ENCODE peak calls at places on chromosomes 1 and 21, in six cellular contexts. X is A549, Q is SK-N-SH, E is H1, H is K562, G is GM12878. Z is an unnamed sample.

GRCh38 chr1:226784081-226785049 is 45.3 kb upstream of the ITPKB start:
- DNase-seq in Q (no peak), X (no peak), G (no peak), H (no peak), E (no peak), Z (no peak)

GRCh38 chr1:117367769-117368059 is 465 bp downstream of the MAN1A2 start:
- DNase-seq in X (no peak), Q (no peak), H (no peak), G (no peak), E (no peak), Z (no peak)

GRCh38 chr1:158199840-158200239 is 19.1 kb downstream of the CD1D start:
- DNase-seq in E (no peak), X (no peak), H (no peak), G (no peak), Q (no peak), Z (no peak)

GRCh38 chr1:200290010-200290685 is 119.7 kb downstream of the ZNF281 start:
- DNase-seq in X (peak; percentile 51), Q (peak; percentile 11), G (no peak), H (no peak), E (no peak), Z (peak; percentile 69)

GRCh38 chr21:19908386-19908785 is 1089.8 kb upstream of the NCAM2 start:
- DNase-seq in G (no peak), E (no peak), X (no peak), H (no peak), Q (no peak), Z (no peak)

GRCh38 chr1:67716800-67717199 is 31.8 kb downstream of the GADD45A start:
- DNase-seq in E (no peak), H (no peak), X (no peak), G (no peak), Q (no peak), Z (no peak)

GRCh38 chr1:30540611-30541192 is 182.7 kb downstream of the MATN1 start:
- DNase-seq in X (no peak), H (no peak), E (no peak), Q (no peak), G (no peak), Z (no peak)

GRCh38 chr1:202104073-202104472 is 18.6 kb upstream of the GPR37L1 start:
- DNase-seq in X (no peak), G (no peak), H (no peak), Q (no peak), E (no peak), Z (no peak)

GRCh38 chr1:108316545-108316944 is 72.7 kb upstream of the NBPF4 start:
- DNase-seq in E (no peak), Q (no peak), X (no peak), G (no peak), H (no peak), Z (peak; percentile 8)

GRCh38 chr1:187383366-187383765 is 554.6 kb downstream of the PLA2G4A start:
- DNase-seq in E (no peak), X (no peak), H (no peak), Q (no peak), G (no peak), Z (peak; percentile 7)

GRCh38 chr1:215474940-215475339 is 92.2 kb upstream of the KCTD3 start:
- DNase-seq in H (no peak), Q (no peak), E (no peak), G (no peak), X (no peak), Z (no peak)

GRCh38 chr1:227544677-227545076 is 18.7 kb upstream of the ZNF678 start:
- DNase-seq in H (no peak), Q (no peak), X (no peak), G (no peak), E (no peak), Z (no peak)

GRCh38 chr1:211332839-211333238 is 6.2 kb downstream of the TRAF5 start:
- DNase-seq in G (no peak), Q (no peak), X (no peak), E (no peak), H (no peak), Z (no peak)

GRCh38 chr21:26273686-26274313 is 103.2 kb upstream of the APP start:
- DNase-seq in G (no peak), H (no peak), Q (no peak), E (no peak), X (no peak), Z (no peak)

GRCh38 chr1:39406533-39407478 is 84.6 kb upstream of the BMP8A start:
- DNase-seq in X (no peak), G (no peak), H (no peak), Q (no peak), E (no peak), Z (peak; percentile 21)

GRCh38 chr1:153386500-153386901 is 4.4 kb downstream of the S100A8 start:
- DNase-seq in Q (no peak), E (no peak), X (no peak), H (no peak), G (no peak), Z (no peak)

GRCh38 chr21:45457161-45457831 is 52.3 kb downstream of the COL18A1 start:
- DNase-seq in E (no peak), X (no peak), G (no peak), Q (no peak), H (no peak), Z (no peak)

GRCh38 chr1:119006406-119007279 is 18.5 kb upstream of the TBX15 start:
- DNase-seq in X (no peak), G (no peak), E (peak; percentile 66), Q (no peak), H (no peak), Z (no peak)

GRCh38 chr1:207897188-207897587 is 13.7 kb downstream of the CD34 start:
- DNase-seq in Q (peak; percentile 48), G (no peak), E (no peak), X (no peak), H (no peak), Z (no peak)

GRCh38 chr1:58769809-58770345 is 14.0 kb downstream of the JUN start:
- DNase-seq in Q (no peak), G (no peak), H (no peak), X (no peak), E (no peak), Z (no peak)

GRCh38 chr1:226827458-226827857 is 43.0 kb upstream of the PSEN2 start:
- DNase-seq in G (no peak), H (peak; percentile 45), X (no peak), Q (no peak), E (peak; percentile 54), Z (no peak)

GRCh38 chr1:39960461-39960958 is 5.6 kb downstream of the MFSD2A start:
- DNase-seq in H (peak; percentile 41), X (no peak), G (peak; percentile 58), Q (peak; percentile 55), E (no peak), Z (no peak)

GRCh38 chr1:92736395-92736794 is 48.5 kb downstream of the EVI5 start:
- DNase-seq in E (no peak), X (no peak), G (no peak), H (no peak), Q (no peak), Z (no peak)

GRCh38 chr1:220767312-220768126 is 19.2 kb upstream of the MTARC1 start:
- DNase-seq in H (no peak), E (no peak), G (no peak), X (no peak), Q (no peak), Z (peak; percentile 78)

GRCh38 chr1:200888349-200888838 is 6.3 kb upstream of the INAVA start:
- DNase-seq in Q (no peak), X (no peak), E (no peak), H (no peak), G (peak; percentile 85), Z (peak; percentile 67)

GRCh38 chr1:86951430-86951829 is 37.0 kb downstream of the HS2ST1 start:
- DNase-seq in G (no peak), X (no peak), H (no peak), Q (no peak), E (no peak), Z (no peak)

GRCh38 chr1:33709780-33710713 is 153.8 kb upstream of the HMGB4 start:
- DNase-seq in G (no peak), X (no peak), Q (no peak), E (no peak), H (no peak), Z (no peak)

GRCh38 chr1:162823231-162823630 is 32.7 kb downstream of the HSD17B7 start:
- DNase-seq in Q (no peak), H (no peak), G (no peak), X (no peak), E (no peak), Z (no peak)

GRCh38 chr1:212782422-212783154 is 9.0 kb downstream of the NSL1 start:
- DNase-seq in E (no peak), X (no peak), Q (peak; percentile 41), G (no peak), H (no peak), Z (peak; percentile 3)
- TF ChIP-seq CHD2 in E (no peak), X (no peak), Q (no peak), G (no peak), H (no peak), Z (no peak)

DNA sequence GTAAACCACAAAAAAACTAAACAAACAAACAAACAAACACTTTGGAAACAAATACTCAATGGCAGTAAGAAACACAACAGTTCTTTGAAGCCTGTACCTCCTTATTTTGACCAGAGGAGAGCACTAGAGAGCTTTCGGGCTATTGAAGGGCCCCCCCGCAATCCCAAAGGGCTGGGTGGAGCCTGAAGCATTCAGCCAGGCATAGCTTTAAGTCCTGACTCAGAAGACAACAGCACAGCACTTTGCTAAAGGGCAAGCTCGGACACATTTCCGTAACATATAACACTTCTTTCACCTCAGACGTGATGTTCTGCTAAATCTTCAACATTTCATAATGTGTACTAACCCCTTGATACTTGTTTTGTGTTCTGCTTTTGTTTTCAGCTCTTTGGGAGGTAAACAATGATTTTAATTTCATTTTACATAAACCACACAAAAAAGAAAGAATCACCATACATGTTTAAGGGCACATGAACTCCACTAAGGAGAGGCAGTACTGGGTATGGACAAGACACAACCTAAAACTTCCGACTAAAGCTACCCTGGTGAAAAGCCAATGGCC is 9.7 kb upstream of the SHCBP1L start:
- DNase-seq in G (peak; percentile 62), Q (peak; percentile 88), X (peak; percentile 93), E (no peak), H (peak; percentile 89), Z (peak; percentile 73)
- TF ChIP-seq CHD2 in G (no peak), Q (no peak), X (no peak), E (no peak), H (no peak), Z (no peak)

GRCh38 chr1:111225091-111225490 is 2.4 kb upstream of the CHI3L2 start:
- DNase-seq in E (no peak), X (no peak), G (no peak), Q (no peak), H (no peak), Z (no peak)
- TF ChIP-seq CHD2 in E (no peak), X (no peak), G (no peak), Q (no peak), H (no peak), Z (no peak)

DNA sequence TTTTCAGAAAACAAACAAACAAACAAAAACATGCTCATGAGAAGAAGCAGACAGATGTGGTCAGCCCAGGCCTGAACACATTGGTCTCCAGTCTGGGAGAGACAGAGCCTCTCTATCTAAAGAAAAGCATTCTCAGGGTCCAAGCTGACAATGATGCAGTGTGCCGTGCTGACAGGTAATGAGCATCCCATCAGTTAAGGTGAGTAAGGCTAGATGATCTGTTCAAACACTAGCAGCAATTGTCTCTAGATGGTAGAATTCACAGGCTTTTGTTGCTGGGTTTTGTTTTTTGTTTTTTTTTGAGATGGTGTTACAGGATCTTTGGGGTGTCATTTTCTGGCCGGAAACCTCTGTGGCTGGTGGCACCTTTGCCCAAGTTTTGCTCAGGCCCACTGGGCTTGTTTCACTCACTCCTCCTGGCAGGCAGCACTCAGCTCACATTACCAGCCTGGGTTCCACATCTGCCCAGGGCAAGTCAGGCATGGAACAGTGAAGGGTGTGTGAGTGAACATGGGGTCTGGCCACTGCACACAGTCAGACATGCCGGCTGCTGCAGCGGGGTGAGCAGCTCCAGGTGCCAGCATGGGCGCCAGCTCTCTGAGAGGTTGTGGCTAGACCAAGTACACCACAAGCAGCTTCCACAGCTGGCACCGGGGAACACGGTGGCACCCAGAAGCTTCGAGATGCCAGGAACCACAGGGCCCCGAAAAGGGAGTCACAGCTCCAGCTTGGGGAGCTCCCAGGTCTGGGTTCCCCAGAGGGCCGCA is 2.5 kb upstream of the C1QA start:
- DNase-seq in X (no peak), G (no peak), E (no peak), H (no peak), Q (no peak), Z (no peak)
- TF ChIP-seq CHD2 in X (no peak), G (no peak), E (no peak), H (no peak), Q (no peak), Z (no peak)

Z was measured in HepG2.